ENCODE peak calls at places on chromosomes 5 and 9, in ten cellular contexts. E is RCC 7860; N is Daoy; Q is T-helper 1 cell; P is NCI-H146; Y is psoas muscle; H is GM23248; B is GDM1; O is stimulated activated CD4-positive, alpha-beta T cell treated with anti-CD3 and anti-CD28 coated beads, Interleukin-1b, Interleukin-23, amount 100 ng/mL, for 1 hour; W is effector memory CD8-positive, alpha-beta T cell. L is an unnamed sample.

GRCh38 chr5:92944903-92945629 is 636.0 kb downstream of the NR2F1-AS1 start:
- DNase-seq in E (peak), N (no peak), Q (no peak), P (no peak), Y (no peak), H (peak), B (no peak), O (no peak), W (no peak), L (no peak)

GRCh38 chr5:101390317-101390908 is 487.3 kb upstream of the ST8SIA4 start:
- DNase-seq in E (peak), N (no peak), Q (no peak), P (peak), Y (no peak), H (peak), B (peak), O (no peak), W (no peak), L (no peak)

GRCh38 chr5:175728316-175728715 is 70.4 kb downstream of the HRH2 start:
- DNase-seq in E (no peak), N (no peak), Q (no peak), P (peak), Y (no peak), H (peak), B (no peak), O (no peak), W (no peak), L (no peak)

GRCh38 chr5:163532203-163532892 is 26.9 kb downstream of the MAT2B start:
- DNase-seq in E (no peak), N (no peak), Q (no peak), P (no peak), Y (no peak), H (no peak), B (no peak), O (no peak), W (no peak), L (no peak)

GRCh38 chr9:96253059-96253696 is 48.8 kb downstream of the HSD17B3 start:
- DNase-seq in E (no peak), N (no peak), Q (no peak), P (no peak), Y (no peak), H (no peak), B (no peak), O (no peak), W (no peak), L (no peak)

GRCh38 chr5:16552666-16553343 is 64.0 kb downstream of the RETREG1 start:
- DNase-seq in E (peak), N (peak), Q (peak), P (peak), Y (peak), H (peak), B (peak), O (peak), W (peak), L (peak)

GRCh38 chr9:122192914-122193525 is 33.3 kb downstream of the MORN5 start:
- DNase-seq in E (no peak), N (no peak), Q (no peak), P (no peak), Y (no peak), H (no peak), B (no peak), O (no peak), W (no peak), L (no peak)

GRCh38 chr5:177035982-177036381 is 13.5 kb downstream of the ZNF346 start:
- DNase-seq in E (no peak), N (peak), Q (no peak), P (peak), Y (no peak), H (no peak), B (no peak), O (no peak), W (no peak), L (no peak)

GRCh38 chr5:140043508-140043872 is 391 bp upstream of the NRG2 start:
- DNase-seq in E (no peak), N (peak), Q (no peak), P (no peak), Y (no peak), H (no peak), B (no peak), O (no peak), W (no peak), L (peak)

GRCh38 chr9:121954477-121955175 is 138.5 kb downstream of the TTLL11 start:
- DNase-seq in E (no peak), N (peak), Q (no peak), P (no peak), Y (peak), H (no peak), B (no peak), O (no peak), W (no peak), L (no peak)

GRCh38 chr9:120723547-120723946 is 9.3 kb upstream of the MEGF9 start:
- DNase-seq in E (no peak), N (no peak), Q (no peak), P (no peak), Y (no peak), H (peak), B (no peak), O (no peak), W (no peak), L (no peak)

GRCh38 chr5:145834554-145834916 is 607 bp downstream of the PRELID2 start:
- DNase-seq in E (no peak), N (no peak), Q (no peak), P (no peak), Y (no peak), H (no peak), B (no peak), O (no peak), W (no peak), L (no peak)

GRCh38 chr9:36928670-36929349 is 105.3 kb downstream of the PAX5 start:
- DNase-seq in E (peak), N (peak), Q (no peak), P (no peak), Y (no peak), H (peak), B (peak), O (no peak), W (no peak), L (no peak)

GRCh38 chr5:2335727-2336515 is 415.6 kb downstream of the IRX2 start:
- DNase-seq in E (no peak), N (no peak), Q (no peak), P (no peak), Y (no peak), H (no peak), B (no peak), O (no peak), W (no peak), L (no peak)

GRCh38 chr5:103010120-103010666 is 109.7 kb downstream of the GIN1 start:
- DNase-seq in E (no peak), N (no peak), Q (no peak), P (no peak), Y (no peak), H (no peak), B (no peak), O (no peak), W (no peak), L (no peak)

GRCh38 chr9:97660847-97661246 is 27.2 kb downstream of the NCBP1 start:
- DNase-seq in E (no peak), N (no peak), Q (no peak), P (no peak), Y (no peak), H (no peak), B (no peak), O (no peak), W (no peak), L (no peak)

GRCh38 chr9:13707635-13708410 is 428.3 kb upstream of the MPDZ start:
- DNase-seq in E (no peak), N (peak), Q (no peak), P (no peak), Y (no peak), H (peak), B (no peak), O (no peak), W (no peak), L (no peak)

GRCh38 chr9:127417130-127418036 is 6.8 kb upstream of the ZNF79 start:
- DNase-seq in E (no peak), N (peak), Q (no peak), P (peak), Y (no peak), H (peak), B (no peak), O (no peak), W (no peak), L (no peak)

GRCh38 chr9:109861499-109861898 is 81.5 kb downstream of the PALM2AKAP2 start:
- DNase-seq in E (no peak), N (no peak), Q (no peak), P (no peak), Y (no peak), H (peak), B (no peak), O (no peak), W (no peak), L (no peak)

GRCh38 chr5:102283111-102283797 is 12.8 kb downstream of the SLCO4C1 start:
- DNase-seq in E (no peak), N (no peak), Q (no peak), P (no peak), Y (no peak), H (no peak), B (no peak), O (no peak), W (no peak), L (no peak)

GRCh38 chr9:120413121-120414048 is 166.6 kb downstream of the CDK5RAP2 start:
- DNase-seq in E (no peak), N (no peak), Q (no peak), P (peak), Y (no peak), H (no peak), B (no peak), O (no peak), W (no peak), L (no peak)

GRCh38 chr9:124212381-124213050 is 45.2 kb upstream of the NEK6 start:
- DNase-seq in E (no peak), N (peak), Q (no peak), P (no peak), Y (no peak), H (peak), B (no peak), O (no peak), W (no peak), L (no peak)

GRCh38 chr9:92655896-92656536 is 13.9 kb downstream of the IPPK start:
- DNase-seq in E (no peak), N (no peak), Q (no peak), P (no peak), Y (no peak), H (no peak), B (no peak), O (no peak), W (no peak), L (no peak)

GRCh38 chr9:70043689-70044449 is at the start of gene MAMDC2:
- DNase-seq in E (peak), N (peak), Q (no peak), P (no peak), Y (peak), H (peak), B (no peak), O (no peak), W (no peak), L (no peak)

GRCh38 chr9:70421272-70422180 is 7.1 kb upstream of the KLF9 start:
- DNase-seq in E (no peak), N (peak), Q (peak), P (peak), Y (no peak), H (peak), B (peak), O (no peak), W (peak), L (peak)

L was measured in H1.